ENCODE peak calls at places on chromosomes 7 and 10, in four cellular contexts. One of them, this sample, is unnamed. For H4K20me1, the result is how much of the 10 kb centered on the place peaks cover.

GRCh38 chr10:110995301-110995700 is 75.9 kb downstream of the SHOC2 start:
- DNase-seq in fibroblast of lung: no peak
- DNase-seq in DND-41: no peak
- DNase-seq in hepatocyte: no peak
- DNase-seq in this sample: no peak

GRCh38 chr10:8595140-8595539 is 540.7 kb downstream of the GATA3 start:
- DNase-seq in DND-41: no peak
- DNase-seq in fibroblast of lung: no peak
- DNase-seq in hepatocyte: no peak
- DNase-seq in this sample: no peak

GRCh38 chr10:80518807-80519360 is 18.8 kb upstream of the SH2D4B start:
- DNase-seq in DND-41: no peak
- DNase-seq in hepatocyte: no peak
- DNase-seq in fibroblast of lung: no peak
- DNase-seq in this sample: no peak

GRCh38 chr7:117308891-117309290 is 14.0 kb downstream of the WNT2 start:
- DNase-seq in hepatocyte: no peak
- DNase-seq in DND-41: no peak
- DNase-seq in fibroblast of lung: no peak
- DNase-seq in this sample: no peak

GRCh38 chr7:114508096-114508495 is 93.5 kb downstream of the FOXP2 start:
- DNase-seq in DND-41: no peak
- DNase-seq in hepatocyte: no peak
- DNase-seq in fibroblast of lung: peak
- DNase-seq in this sample: no peak

GRCh38 chr10:116719712-116720111 is 22.7 kb downstream of the HSPA12A start:
- DNase-seq in fibroblast of lung: no peak
- DNase-seq in DND-41: no peak
- DNase-seq in hepatocyte: no peak
- DNase-seq in this sample: no peak

GRCh38 chr10:78258303-78259030 is 224.8 kb downstream of the RPS24 start:
- DNase-seq in hepatocyte: no peak
- DNase-seq in fibroblast of lung: no peak
- DNase-seq in DND-41: no peak
- DNase-seq in this sample: no peak

GRCh38 chr7:128831178-128831993 is 1.2 kb downstream of the FLNC start:
- DNase-seq in DND-41: no peak
- DNase-seq in fibroblast of lung: peak
- DNase-seq in hepatocyte: peak
- DNase-seq in this sample: peak

GRCh38 chr10:24153016-24153415 is 55.9 kb upstream of the KIAA1217 start:
- DNase-seq in hepatocyte: peak
- DNase-seq in DND-41: no peak
- DNase-seq in fibroblast of lung: peak
- DNase-seq in this sample: no peak

GRCh38 chr10:62008943-62009342 is 107.4 kb downstream of the ARID5B start:
- DNase-seq in hepatocyte: no peak
- DNase-seq in DND-41: no peak
- DNase-seq in fibroblast of lung: no peak
- DNase-seq in this sample: no peak

GRCh38 chr10:74960670-74961069 is 134.3 kb downstream of the KAT6B start:
- DNase-seq in hepatocyte: no peak
- DNase-seq in DND-41: no peak
- DNase-seq in fibroblast of lung: no peak
- DNase-seq in this sample: no peak

GRCh38 chr10:28939352-28940157 is 262.2 kb downstream of the BAMBI start:
- DNase-seq in fibroblast of lung: peak
- DNase-seq in DND-41: no peak
- DNase-seq in hepatocyte: peak
- DNase-seq in this sample: peak

DNA sequence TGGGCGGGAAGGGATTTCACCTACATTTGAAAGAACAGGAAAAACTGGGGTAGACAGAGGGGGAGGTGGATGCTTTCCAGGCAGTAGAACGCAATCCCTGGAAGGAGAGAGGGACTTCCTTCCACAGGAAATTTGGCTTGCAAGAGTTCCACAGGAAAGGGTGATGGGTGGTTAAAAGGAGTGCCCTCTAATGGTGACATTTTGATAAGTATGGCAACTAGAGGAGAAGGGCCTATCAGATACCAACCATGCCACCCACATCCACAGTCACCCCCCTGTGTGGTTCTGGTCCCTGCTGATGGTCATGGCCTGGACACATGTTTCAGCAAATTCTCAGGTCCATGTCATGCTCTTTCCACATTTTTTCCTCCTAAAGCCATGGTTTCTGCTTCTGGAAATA is 27.1 kb upstream of the COL13A1 start:
- DNase-seq in DND-41: no peak
- DNase-seq in hepatocyte: no peak
- DNase-seq in fibroblast of lung: no peak
- DNase-seq in this sample: no peak
- TF ChIP-seq CTCF in DND-41: no peak
- TF ChIP-seq CTCF in hepatocyte: no peak
- TF ChIP-seq CTCF in fibroblast of lung: no peak
- TF ChIP-seq CTCF in this sample: no peak

GRCh38 chr7:87398441-87398840 is 53.0 kb downstream of the CROT start:
- DNase-seq in DND-41: no peak
- DNase-seq in hepatocyte: no peak
- DNase-seq in fibroblast of lung: peak
- DNase-seq in this sample: peak
- H4K20me1 ChIP-seq in DND-41: under half
- H4K20me1 ChIP-seq in hepatocyte: under half
- H4K20me1 ChIP-seq in fibroblast of lung: under half
- H4K20me1 ChIP-seq in this sample: under half

GRCh38 chr10:59176241-59177030 is at the start of gene PHYHIPL:
- DNase-seq in hepatocyte: peak
- DNase-seq in fibroblast of lung: no peak
- DNase-seq in DND-41: no peak
- DNase-seq in this sample: no peak
- TF ChIP-seq EZH2 in hepatocyte: peak
- TF ChIP-seq EZH2 in fibroblast of lung: no peak
- TF ChIP-seq EZH2 in DND-41: no peak
- TF ChIP-seq EZH2 in this sample: no peak

GRCh38 chr10:51696251-51696650 is 3.1 kb downstream of the CSTF2T start:
- DNase-seq in DND-41: no peak
- DNase-seq in fibroblast of lung: no peak
- DNase-seq in hepatocyte: no peak
- DNase-seq in this sample: no peak

GRCh38 chr10:51689536-51689935 is 9.9 kb downstream of the CSTF2T start:
- DNase-seq in hepatocyte: no peak
- DNase-seq in fibroblast of lung: no peak
- DNase-seq in DND-41: no peak
- DNase-seq in this sample: no peak

GRCh38 chr10:51694369-51694768 is 5.0 kb downstream of the CSTF2T start:
- DNase-seq in hepatocyte: no peak
- DNase-seq in DND-41: no peak
- DNase-seq in fibroblast of lung: no peak
- DNase-seq in this sample: no peak

GRCh38 chr10:51687296-51687695 is 12.1 kb downstream of the CSTF2T start:
- DNase-seq in fibroblast of lung: peak
- DNase-seq in DND-41: no peak
- DNase-seq in hepatocyte: no peak
- DNase-seq in this sample: no peak

GRCh38 chr10:51691135-51691534 is 8.3 kb downstream of the CSTF2T start:
- DNase-seq in hepatocyte: peak
- DNase-seq in fibroblast of lung: no peak
- DNase-seq in DND-41: no peak
- DNase-seq in this sample: peak
- TF ChIP-seq CTCF in hepatocyte: no peak
- TF ChIP-seq CTCF in fibroblast of lung: no peak
- TF ChIP-seq CTCF in DND-41: no peak
- TF ChIP-seq CTCF in this sample: no peak

GRCh38 chr7:55555160-55555559 is 17.1 kb downstream of the VOPP1 start:
- DNase-seq in hepatocyte: no peak
- DNase-seq in fibroblast of lung: no peak
- DNase-seq in DND-41: no peak
- DNase-seq in this sample: no peak
- H4K20me1 ChIP-seq in hepatocyte: under half
- H4K20me1 ChIP-seq in fibroblast of lung: under half
- H4K20me1 ChIP-seq in DND-41: half or more
- H4K20me1 ChIP-seq in this sample: under half

DNA sequence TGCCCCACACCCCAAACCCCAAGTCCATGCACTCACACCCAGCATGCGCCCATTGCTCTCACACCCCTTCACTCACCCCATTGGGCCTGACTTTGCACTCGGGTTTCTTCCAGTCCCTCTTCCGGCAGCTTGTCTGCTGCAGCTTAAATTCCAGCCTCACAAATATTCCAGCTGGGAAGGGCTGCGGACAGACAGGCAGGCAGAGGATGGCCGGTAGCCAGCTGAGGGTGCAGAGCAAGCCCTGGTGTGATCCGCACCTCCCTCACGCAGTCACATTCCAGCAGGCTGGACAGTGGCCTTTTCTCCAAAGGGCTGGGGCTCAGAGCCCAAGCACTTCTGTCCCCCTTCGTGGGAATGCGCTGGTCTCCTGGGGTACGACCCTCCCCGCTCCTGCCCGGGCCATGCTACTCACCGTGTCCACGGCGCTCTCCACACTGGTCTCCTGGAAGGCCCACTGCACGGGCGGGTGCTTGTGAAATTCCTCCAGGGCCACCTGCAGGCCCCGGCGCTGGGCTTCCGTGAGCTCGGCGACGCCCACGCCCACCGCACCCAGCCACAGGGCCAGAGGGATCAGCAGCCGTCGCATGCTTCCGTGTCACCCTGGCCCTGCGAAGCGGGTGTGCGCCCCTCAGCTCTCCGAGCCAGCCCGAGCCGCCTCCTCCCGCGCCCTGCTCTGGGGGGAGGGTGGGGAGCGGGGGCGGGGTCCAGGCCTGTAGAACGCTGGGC is 1.2 kb downstream of the RARRES2 start:
- DNase-seq in hepatocyte: peak
- DNase-seq in DND-41: no peak
- DNase-seq in fibroblast of lung: peak
- DNase-seq in this sample: peak
- TF ChIP-seq EZH2 in hepatocyte: no peak
- TF ChIP-seq EZH2 in DND-41: no peak
- TF ChIP-seq EZH2 in fibroblast of lung: no peak
- TF ChIP-seq EZH2 in this sample: no peak

DNA sequence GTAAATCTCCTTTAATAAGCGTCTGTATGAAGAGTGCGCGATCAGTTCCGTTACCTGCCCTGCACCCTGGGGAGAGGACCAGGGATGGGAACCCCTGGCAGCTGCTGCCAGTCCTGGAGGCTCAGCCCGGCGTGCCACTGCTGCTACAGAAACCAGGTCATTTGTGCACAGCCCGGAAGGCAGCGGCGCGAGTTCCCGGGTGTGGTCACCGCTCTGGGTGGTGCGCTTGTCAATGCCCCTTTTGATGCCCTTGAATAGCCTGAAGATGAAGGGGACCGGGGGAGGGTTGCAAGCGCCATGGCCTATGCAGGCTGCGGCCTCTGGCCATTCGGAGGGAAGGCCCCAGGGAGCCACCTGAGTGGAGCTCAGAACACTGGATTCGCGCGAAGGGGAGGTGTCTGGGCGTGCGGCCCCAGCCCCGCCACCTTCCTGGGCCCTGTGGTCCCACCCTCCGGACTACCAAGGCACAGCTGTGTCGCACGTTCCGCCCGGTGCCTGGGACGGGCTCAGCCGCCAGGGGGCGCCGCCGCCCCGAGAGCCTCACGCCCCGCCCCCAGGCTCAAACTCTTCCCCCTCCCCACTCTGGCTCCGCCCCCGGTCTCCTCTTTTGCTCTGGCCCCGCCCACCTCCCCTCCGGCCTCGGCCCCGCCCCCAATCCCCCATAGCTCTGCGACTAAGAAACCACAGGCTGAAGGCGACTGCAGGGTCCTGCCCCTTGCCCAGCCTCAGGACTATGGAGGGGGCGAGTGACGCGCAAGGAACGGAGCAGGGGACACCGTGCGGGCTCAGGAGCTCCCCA is 16.5 kb downstream of the AP5Z1 start:
- DNase-seq in hepatocyte: peak
- DNase-seq in DND-41: peak
- DNase-seq in fibroblast of lung: peak
- DNase-seq in this sample: no peak
- TF ChIP-seq CTCF in hepatocyte: peak
- TF ChIP-seq CTCF in DND-41: peak
- TF ChIP-seq CTCF in fibroblast of lung: peak
- TF ChIP-seq CTCF in this sample: peak

DNA sequence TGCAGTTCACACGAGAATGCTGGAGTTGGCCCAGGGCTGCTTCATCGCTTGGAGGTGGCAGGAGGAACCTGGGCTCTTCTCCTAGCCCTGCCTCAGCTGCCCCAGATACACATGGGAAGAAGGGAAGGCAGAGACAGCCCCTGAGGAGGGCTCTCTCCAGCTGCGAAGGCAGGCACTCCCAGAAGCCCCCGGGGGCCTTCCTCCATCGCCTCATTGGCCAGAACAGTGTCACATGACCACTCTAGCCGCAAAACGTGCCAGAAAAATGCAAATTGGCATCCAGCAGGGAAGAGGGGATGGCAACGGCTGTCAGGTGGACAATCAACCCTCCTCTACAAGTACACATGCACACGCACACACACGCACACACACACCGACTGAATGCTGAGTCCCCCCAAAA is 217.8 kb upstream of the FRMD4A start:
- DNase-seq in DND-41: no peak
- DNase-seq in hepatocyte: no peak
- DNase-seq in fibroblast of lung: no peak
- DNase-seq in this sample: no peak
- H4K20me1 ChIP-seq in DND-41: under half
- H4K20me1 ChIP-seq in hepatocyte: under half
- H4K20me1 ChIP-seq in fibroblast of lung: under half
- H4K20me1 ChIP-seq in this sample: under half

GRCh38 chr7:130736298-130736900 is 2.4 kb upstream of the KLF14 start:
- DNase-seq in DND-41: no peak
- DNase-seq in hepatocyte: no peak
- DNase-seq in fibroblast of lung: no peak
- DNase-seq in this sample: peak

GRCh38 chr7:130735273-130735716 is 1.3 kb upstream of the KLF14 start:
- DNase-seq in fibroblast of lung: no peak
- DNase-seq in DND-41: no peak
- DNase-seq in hepatocyte: no peak
- DNase-seq in this sample: no peak

GRCh38 chr7:130733866-130734524 is at the start of gene KLF14:
- DNase-seq in fibroblast of lung: no peak
- DNase-seq in hepatocyte: peak
- DNase-seq in DND-41: no peak
- DNase-seq in this sample: peak

GRCh38 chr7:130732980-130733865 is 784 bp downstream of the KLF14 start:
- DNase-seq in DND-41: no peak
- DNase-seq in hepatocyte: peak
- DNase-seq in fibroblast of lung: no peak
- DNase-seq in this sample: no peak

DNA sequence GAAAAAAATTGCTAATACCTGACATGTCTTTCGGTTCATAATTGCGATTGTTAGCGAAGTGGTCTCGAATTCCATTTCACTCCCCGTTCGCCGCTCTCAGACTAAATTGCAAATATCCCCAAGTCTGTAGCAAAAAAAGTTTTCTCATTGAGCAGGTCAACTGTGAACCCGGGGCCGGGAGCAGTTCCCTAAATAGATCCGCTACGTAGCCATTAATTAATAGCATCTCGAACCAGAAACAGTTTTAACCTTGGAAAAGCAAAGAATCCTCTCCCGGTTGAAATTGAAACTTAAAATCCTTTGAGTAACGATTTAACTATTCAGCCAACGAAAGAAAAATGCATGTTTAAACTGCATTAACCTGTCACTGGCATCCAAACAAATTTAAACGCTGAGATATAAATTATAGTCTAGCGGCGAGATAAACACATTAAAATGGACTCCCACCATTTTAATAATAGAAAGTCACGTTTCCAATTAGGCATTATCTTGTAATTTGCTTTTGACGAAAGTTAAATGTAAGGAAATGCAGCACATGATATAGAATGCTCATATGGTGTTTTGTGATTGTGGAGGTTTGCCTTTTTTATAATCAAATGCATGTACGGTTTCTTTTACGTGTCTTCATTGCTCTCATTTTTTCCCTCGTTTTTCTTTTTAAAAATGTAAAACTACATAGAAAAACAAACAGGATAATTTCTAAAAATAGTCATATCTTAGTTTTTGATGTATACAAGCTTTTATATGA is 692 bp upstream of the KLF14 start:
- DNase-seq in hepatocyte: no peak
- DNase-seq in fibroblast of lung: peak
- DNase-seq in DND-41: no peak
- DNase-seq in this sample: no peak
- TF ChIP-seq EZH2 in hepatocyte: peak
- TF ChIP-seq EZH2 in fibroblast of lung: no peak
- TF ChIP-seq EZH2 in DND-41: peak
- TF ChIP-seq EZH2 in this sample: no peak

This sample was measured in PC-9.